ENCODE peak calls at places on chromosome 6, in nine cellular contexts. Q is germinal center; V is breast epithelium; U is effector memory CD8-positive, alpha-beta T cell; W is GM10248; G is GM13977; P is NCI-H1092; R is HCT116; D is DMS153. L is an unnamed sample.

GRCh38 chr6:141309295-141309694 is 823.4 kb upstream of the GJE1 start:
- DNase-seq in Q (no peak), V (no peak), U (no peak), W (no peak), G (no peak), P (no peak), R (no peak), D (peak), L (peak)

GRCh38 chr6:154039231-154039842 is at the start of gene OPRM1:
- DNase-seq in Q (no peak), V (no peak), U (no peak), W (peak), G (peak), P (no peak), R (no peak), D (no peak), L (peak)

GRCh38 chr6:136012198-136012884 is 160.8 kb downstream of the PDE7B start:
- DNase-seq in Q (no peak), V (no peak), U (no peak), W (no peak), G (no peak), P (no peak), R (no peak), D (no peak), L (peak)

GRCh38 chr6:14665827-14666724 is 548.5 kb downstream of the CD83 start:
- DNase-seq in Q (no peak), V (no peak), U (no peak), W (peak), G (peak), P (no peak), R (no peak), D (no peak), L (peak)

GRCh38 chr6:43934803-43935602 is 165.0 kb downstream of the VEGFA start:
- DNase-seq in Q (no peak), V (no peak), U (no peak), W (no peak), G (no peak), P (no peak), R (no peak), D (no peak), L (no peak)

GRCh38 chr6:12296255-12296573 is 6.1 kb downstream of the EDN1 start:
- DNase-seq in Q (no peak), V (no peak), U (no peak), W (no peak), G (no peak), P (no peak), R (no peak), D (no peak), L (peak)

GRCh38 chr6:3575166-3575565 is 118.3 kb upstream of the SLC22A23 start:
- DNase-seq in Q (no peak), V (no peak), U (no peak), W (no peak), G (no peak), P (no peak), R (no peak), D (no peak), L (no peak)

GRCh38 chr6:20403766-20404640 is 2.3 kb downstream of the E2F3 start:
- DNase-seq in Q (peak), V (no peak), U (peak), W (peak), G (peak), P (no peak), R (peak), D (peak), L (peak)

GRCh38 chr6:7673063-7673536 is 52.8 kb upstream of the BMP6 start:
- DNase-seq in Q (no peak), V (peak), U (no peak), W (no peak), G (no peak), P (no peak), R (peak), D (no peak), L (peak)

GRCh38 chr6:150924808-150925654 is 59.5 kb downstream of the MTHFD1L start:
- DNase-seq in Q (no peak), V (no peak), U (no peak), W (no peak), G (no peak), P (no peak), R (no peak), D (no peak), L (peak)

GRCh38 chr6:53043626-53044025 is 21.6 kb upstream of the FBXO9 start:
- DNase-seq in Q (no peak), V (no peak), U (no peak), W (no peak), G (no peak), P (no peak), R (no peak), D (no peak), L (peak)

GRCh38 chr6:144401736-144402733 is 116.9 kb downstream of the UTRN start:
- DNase-seq in Q (no peak), V (no peak), U (no peak), W (no peak), G (no peak), P (no peak), R (no peak), D (no peak), L (no peak)

GRCh38 chr6:16209539-16209938 is 28.8 kb upstream of the GMPR start:
- DNase-seq in Q (no peak), V (no peak), U (no peak), W (no peak), G (no peak), P (no peak), R (no peak), D (no peak), L (no peak)

GRCh38 chr6:41642090-41642959 is 4.1 kb downstream of the MDFI start:
- DNase-seq in Q (no peak), V (no peak), U (no peak), W (no peak), G (no peak), P (no peak), R (no peak), D (no peak), L (no peak)

GRCh38 chr6:89433637-89434499 is 916 bp downstream of the ANKRD6 start:
- DNase-seq in Q (peak), V (peak), U (peak), W (peak), G (peak), P (no peak), R (no peak), D (peak), L (no peak)

GRCh38 chr6:398558-399078 is 7.1 kb downstream of the IRF4 start:
- DNase-seq in Q (no peak), V (no peak), U (no peak), W (no peak), G (no peak), P (no peak), R (no peak), D (no peak), L (no peak)

GRCh38 chr6:27161946-27162603 is 85.4 kb upstream of the PRSS16 start:
- DNase-seq in Q (peak), V (no peak), U (peak), W (no peak), G (no peak), P (peak), R (peak), D (no peak), L (peak)

GRCh38 chr6:25832307-25832662 is 433 bp upstream of the SLC17A1 start:
- DNase-seq in Q (no peak), V (no peak), U (no peak), W (no peak), G (no peak), P (no peak), R (no peak), D (no peak), L (no peak)

GRCh38 chr6:3328145-3328544 is 69.4 kb downstream of the PSMG4 start:
- DNase-seq in Q (no peak), V (no peak), U (no peak), W (no peak), G (no peak), P (no peak), R (no peak), D (no peak), L (no peak)

GRCh38 chr6:28864321-28864923 is 59.4 kb downstream of the TRIM27 start:
- DNase-seq in Q (no peak), V (peak), U (no peak), W (no peak), G (peak), P (no peak), R (no peak), D (no peak), L (no peak)

GRCh38 chr6:54440549-54440948 is 132.3 kb downstream of the TINAG start:
- DNase-seq in Q (no peak), V (no peak), U (no peak), W (no peak), G (no peak), P (no peak), R (no peak), D (no peak), L (no peak)

L was measured in EH.